ENCODE peak calls at places on chromosomes 4 and X, in four cellular contexts. L is tibial artery, E is brain microvascular endothelial cell, K is colonic mucosa. B is an unnamed sample.

GRCh38 chr4:123449780-123450179 is 53.2 kb downstream of the SPRY1 start:
- DNase-seq in L (no peak), K (no peak), E (peak; percentile 30), B (no peak)

GRCh38 chr4:61173799-61174198 is 26.3 kb upstream of the ADGRL3 start:
- DNase-seq in E (no peak), L (no peak), K (no peak), B (no peak)

GRCh38 chr4:36794716-36795115 is 449.8 kb upstream of the NWD2 start:
- DNase-seq in L (no peak), K (no peak), E (no peak), B (no peak)

GRCh38 chrX:72095370-72095769 is 36.3 kb downstream of the RTL5 start:
- DNase-seq in L (no peak), K (no peak), E (no peak), B (no peak)

GRCh38 chrX:9458516-9459078 is 6.3 kb upstream of the TBL1X start:
- DNase-seq in E (no peak), K (no peak), L (no peak), B (no peak)

GRCh38 chr4:53043096-53043495 is 181.0 kb downstream of the RASL11B start:
- DNase-seq in K (no peak), L (no peak), E (no peak), B (no peak)

GRCh38 chr4:170589597-170590191 is 499.9 kb upstream of the AADAT start:
- DNase-seq in L (no peak), K (no peak), E (peak; percentile 6), B (no peak)

GRCh38 chr4:132564920-132565319 is 584.2 kb upstream of the PCDH10 start:
- DNase-seq in L (no peak), E (no peak), K (no peak), B (no peak)

GRCh38 chrX:43958529-43958928 is 14.7 kb downstream of the NDP start:
- DNase-seq in K (peak; percentile 42), E (peak; percentile 74), L (no peak), B (no peak)

GRCh38 chrX:150907474-150907873 is 9.0 kb upstream of the CD99L2 start:
- DNase-seq in E (no peak), L (no peak), K (no peak), B (no peak)

GRCh38 chrX:30971761-30972603 is 82.9 kb upstream of the TAB3 start:
- DNase-seq in L (no peak), E (peak; percentile 38), K (peak; percentile 24), B (no peak)

GRCh38 chrX:10856797-10857196 is 236.4 kb upstream of the MID1 start:
- DNase-seq in K (no peak), L (no peak), E (no peak), B (no peak)

GRCh38 chr4:83831588-83831987 is 295.7 kb downstream of the GPAT3 start:
- DNase-seq in L (no peak), E (no peak), K (no peak), B (no peak)

GRCh38 chrX:51496501-51497291 is at the start of gene NUDT11:
- DNase-seq in K (peak; percentile 36), L (peak; percentile 71), E (peak; percentile 60), B (peak; percentile 74)

GRCh38 chr4:186772936-186773335 is 49.3 kb upstream of the FAT1 start:
- DNase-seq in K (no peak), L (no peak), E (peak; percentile 79), B (no peak)

GRCh38 chr4:27602172-27602571 is 741.5 kb downstream of the STIM2 start:
- DNase-seq in K (no peak), E (no peak), L (no peak), B (no peak)

GRCh38 chr4:187380181-187380581 is 615.4 kb upstream of the ZFP42 start:
- DNase-seq in E (peak; percentile 4), L (no peak), K (peak; percentile 29), B (no peak)

GRCh38 chrX:105972690-105973386 is 65.7 kb downstream of the SERPINA7 start:
- DNase-seq in K (peak; percentile 23), E (no peak), L (no peak), B (no peak)

GRCh38 chrX:155874571-155875244 is 6.4 kb upstream of the VAMP7 start:
- DNase-seq in K (no peak), L (no peak), E (no peak), B (no peak)

GRCh38 chr4:7511509-7511908 is 76.8 kb upstream of the PSAPL1 start:
- DNase-seq in L (no peak), K (no peak), E (no peak), B (no peak)
- H3K4me3 ChIP-seq in L (no peak overlapping the region), K (no peak overlapping the region), E (no peak overlapping the region), B (no peak overlapping the region)

GRCh38 chr4:37988670-37989069 is 28.5 kb downstream of the PTTG2 start:
- DNase-seq in K (no peak), L (no peak), E (no peak), B (no peak)
- H3K27ac ChIP-seq in K (no peak overlapping the region), L (peak overlapping the region; percentile 79), E (no peak overlapping the region), B (peak overlapping the region; percentile 87)

GRCh38 chr4:51853027-51853682 is 10.2 kb downstream of the DCUN1D4 start:
- DNase-seq in E (no peak), K (peak; percentile 47), L (no peak), B (no peak)
- H3K4me3 ChIP-seq in E (no peak overlapping the region), K (no peak overlapping the region), L (no peak overlapping the region), B (no peak overlapping the region)

DNA sequence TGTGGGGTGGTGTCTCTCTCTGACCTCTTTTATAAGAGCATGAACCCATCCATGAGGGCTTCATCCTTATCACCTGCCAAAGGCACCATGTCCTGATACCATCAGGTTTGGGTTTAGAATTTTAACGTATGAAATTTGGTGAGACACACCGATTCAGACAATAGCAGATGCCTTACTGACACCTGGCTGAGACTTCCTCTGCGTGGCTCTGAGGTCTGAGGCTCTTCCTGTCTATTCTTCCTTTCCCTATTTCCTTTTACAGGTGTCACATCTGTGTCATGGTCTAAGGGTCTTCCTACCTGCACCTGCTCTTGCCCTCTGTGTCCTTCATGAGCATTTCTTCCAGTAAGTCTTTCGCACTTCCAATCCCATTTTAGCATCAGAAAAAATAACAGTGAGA is 320.8 kb upstream of the CLNK start:
- DNase-seq in K (no peak), E (no peak), L (no peak), B (no peak)
- H3K27ac ChIP-seq in K (no peak overlapping the region), E (no peak overlapping the region), L (no peak overlapping the region), B (no peak overlapping the region)

GRCh38 chr4:39621582-39621981 is 17.1 kb downstream of the SMIM14 start:
- DNase-seq in L (peak; percentile 84), K (peak; percentile 56), E (peak; percentile 79), B (no peak)

GRCh38 chr4:39617534-39617933 is 21.1 kb downstream of the SMIM14 start:
- DNase-seq in E (no peak), L (no peak), K (no peak), B (no peak)

GRCh38 chr4:39616651-39617050 is 22.0 kb downstream of the SMIM14 start:
- DNase-seq in L (no peak), K (no peak), E (no peak), B (no peak)

GRCh38 chr4:39626261-39626660 is 12.4 kb downstream of the SMIM14 start:
- DNase-seq in K (no peak), L (no peak), E (no peak), B (no peak)

GRCh38 chr4:39620551-39620950 is 18.1 kb downstream of the SMIM14 start:
- DNase-seq in L (no peak), E (no peak), K (no peak), B (no peak)
- H3K4me3 ChIP-seq in L (no peak overlapping the region), E (no peak overlapping the region), K (no peak overlapping the region), B (no peak overlapping the region)

DNA sequence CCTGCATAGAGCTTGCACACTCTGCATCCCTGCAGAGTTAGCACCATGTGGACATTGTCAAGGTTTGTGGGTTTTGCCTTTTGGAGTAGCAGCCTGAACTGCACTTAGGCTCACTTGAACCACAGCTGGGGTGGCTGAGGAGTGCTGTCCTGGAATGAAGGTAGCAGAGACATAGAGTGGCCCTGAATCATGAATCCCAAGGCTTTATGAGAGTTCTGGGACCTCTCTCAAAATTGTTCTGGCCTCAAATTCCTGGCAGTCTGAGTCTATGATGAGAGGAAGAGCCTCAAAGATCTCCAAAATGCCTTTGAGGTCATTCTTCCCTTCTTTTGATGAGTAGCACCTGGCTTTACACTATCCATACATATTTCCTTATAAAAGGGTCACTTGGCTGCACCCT is 37.1 kb upstream of the ADH1C start:
- DNase-seq in L (no peak), E (no peak), K (no peak), B (no peak)
- H3K27ac ChIP-seq in L (peak overlapping the region; percentile 59), E (no peak overlapping the region), K (peak overlapping the region; percentile 15), B (peak overlapping the region; percentile 33)

DNA sequence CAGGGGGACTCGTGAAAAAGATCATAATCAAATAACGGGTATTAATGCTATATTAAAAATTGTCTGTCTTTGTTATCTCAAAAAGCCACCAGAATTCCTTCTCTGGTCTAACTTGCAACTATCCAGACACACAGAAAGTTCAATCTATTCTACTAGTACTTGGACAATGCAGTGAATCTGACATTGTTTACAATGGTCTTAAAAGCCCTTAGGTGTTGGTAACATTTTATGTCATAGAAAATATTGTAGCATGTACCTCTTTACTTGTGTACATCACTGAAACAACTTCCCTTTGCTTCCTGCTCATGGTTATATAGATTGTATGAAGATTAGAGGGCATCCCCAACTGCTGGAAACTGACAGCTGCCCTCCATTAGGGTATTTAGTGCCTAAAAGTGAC is 71.1 kb upstream of the PPP3CA start:
- DNase-seq in K (no peak), E (no peak), L (no peak), B (no peak)
- H3K4me3 ChIP-seq in K (no peak overlapping the region), E (no peak overlapping the region), L (no peak overlapping the region), B (no peak overlapping the region)

GRCh38 chr4:7831858-7832257 is 107.8 kb downstream of the AFAP1 start:
- DNase-seq in E (no peak), K (no peak), L (no peak), B (no peak)
- H3K27ac ChIP-seq in E (peak overlapping the region; percentile 85), K (peak overlapping the region; percentile 51), L (peak overlapping the region; percentile 68), B (peak overlapping the region; percentile 84)

GRCh38 chr4:139017861-139018260 is 2.3 kb downstream of the NOCT start:
- DNase-seq in E (no peak), K (no peak), L (no peak), B (no peak)

GRCh38 chr4:139020384-139020783 is 4.8 kb downstream of the NOCT start:
- DNase-seq in K (no peak), E (no peak), L (no peak), B (no peak)

GRCh38 chr4:139018971-139019758 is 3.6 kb downstream of the NOCT start:
- DNase-seq in E (no peak), L (no peak), K (no peak), B (no peak)

GRCh38 chr4:139015948-139016451 is 419 bp downstream of the NOCT start:
- DNase-seq in E (no peak), L (no peak), K (peak; percentile 56), B (peak; percentile 77)

DNA sequence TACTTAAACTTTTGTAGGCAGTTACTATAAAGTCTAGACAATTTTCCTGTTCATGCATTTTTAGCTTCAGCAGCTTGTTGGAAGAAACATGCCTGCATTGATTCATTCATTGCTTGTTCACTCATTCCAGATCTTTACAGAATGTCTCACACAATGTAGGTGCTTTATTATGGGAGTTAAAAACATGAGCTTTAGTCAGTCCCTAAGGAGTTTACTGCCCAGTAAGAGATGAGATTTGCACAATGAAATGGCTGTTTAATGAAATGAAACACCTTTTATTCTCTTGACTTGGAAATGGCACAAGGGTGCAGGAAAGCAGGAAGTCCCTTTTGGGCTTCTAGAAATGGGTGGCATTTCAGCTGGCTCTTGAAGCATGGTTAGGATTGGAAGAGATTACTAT is 2.9 kb downstream of the NOCT start:
- DNase-seq in K (no peak), L (no peak), E (no peak), B (no peak)
- H3K4me3 ChIP-seq in K (no peak overlapping the region), L (no peak overlapping the region), E (peak overlapping the region; percentile 29), B (no peak overlapping the region)

GRCh38 chr4:143558823-143559756 is 45.6 kb downstream of the SMARCA5 start:
- DNase-seq in K (peak; percentile 85), E (peak; percentile 24), L (peak; percentile 79), B (peak; percentile 75)
- H3K27ac ChIP-seq in K (no peak overlapping the region), E (no peak overlapping the region), L (peak overlapping the region; percentile 64), B (peak overlapping the region; percentile 50)